ENCODE peak calls at places on chromosomes 7 and 10, in ten cellular contexts. O is activated CD8-positive, alpha-beta memory T cell treated with anti-CD3 and anti-CD28 coated beads for 24 hours; C is NCI-H510A treated with DMSO at 0.1 percent for 48 hours; Z is thoracic aorta; G is NCI-H524; T is stimulated activated CD8-positive, alpha-beta memory T cell treated with anti-CD3 and anti-CD28 coated beads, Interleukin-7, amount 100 ng/mL, for 24 hours; M is B cell; E is frontal cortex; H is GM10248; X is SW 1271. V is an unnamed sample.

GRCh38 chr7:29105191-29105590 is 41.1 kb downstream of the CPVL start:
- DNase-seq in O (no peak), C (no peak), Z (no peak), G (no peak), T (no peak), M (no peak), E (no peak), H (no peak), X (no peak), V (no peak)

GRCh38 chr7:26090927-26091519 is 61.0 kb upstream of the NFE2L3 start:
- DNase-seq in O (no peak), C (peak; percentile 80), Z (no peak), G (peak; percentile 48), T (no peak), M (peak; percentile 39), E (peak; percentile 41), H (peak; percentile 54), X (peak; percentile 61), V (no peak)

GRCh38 chr10:69491611-69492010 is 40.3 kb downstream of the TSPAN15 start:
- DNase-seq in O (no peak), C (no peak), Z (no peak), G (no peak), T (no peak), M (no peak), E (no peak), H (no peak), X (no peak), V (no peak)

GRCh38 chr7:157849726-157850125 is 512.9 kb downstream of the DNAJB6 start:
- DNase-seq in O (no peak), C (no peak), Z (no peak), G (no peak), T (no peak), M (no peak), E (no peak), H (no peak), X (no peak), V (no peak)

GRCh38 chr7:135183478-135183877 is 13.0 kb upstream of the CYREN start:
- DNase-seq in O (peak; percentile 15), C (no peak), Z (no peak), G (no peak), T (no peak), M (no peak), E (no peak), H (no peak), X (no peak), V (no peak)

GRCh38 chr7:112665709-112666108 is 124.5 kb downstream of the TMEM168 start:
- DNase-seq in O (no peak), C (no peak), Z (no peak), G (peak; percentile 7), T (no peak), M (no peak), E (no peak), H (no peak), X (no peak), V (no peak)

GRCh38 chr10:123611876-123612275 is 54.3 kb upstream of the GPR26 start:
- DNase-seq in O (no peak), C (no peak), Z (no peak), G (no peak), T (no peak), M (no peak), E (no peak), H (no peak), X (no peak), V (no peak)

GRCh38 chr10:46301056-46301645 is 14.4 kb downstream of the ANTXRL start:
- DNase-seq in O (peak; percentile 41), C (no peak), Z (no peak), G (no peak), T (no peak), M (no peak), E (no peak), H (no peak), X (no peak), V (no peak)

GRCh38 chr10:10914129-10914528 is 103.5 kb upstream of the CELF2 start:
- DNase-seq in O (no peak), C (no peak), Z (no peak), G (no peak), T (no peak), M (no peak), E (no peak), H (no peak), X (no peak), V (no peak)

GRCh38 chr10:101495324-101495925 is 92.6 kb downstream of the POLL start:
- DNase-seq in O (no peak), C (peak; percentile 32), Z (no peak), G (no peak), T (no peak), M (no peak), E (no peak), H (no peak), X (peak; percentile 28), V (no peak)

GRCh38 chr7:67625257-67625713 is 628.7 kb downstream of the TYW1 start:
- DNase-seq in O (peak; percentile 57), C (peak; percentile 76), Z (peak; percentile 12), G (peak; percentile 80), T (no peak), M (peak; percentile 27), E (peak; percentile 6), H (peak; percentile 43), X (peak; percentile 41), V (peak; percentile 40)

GRCh38 chr10:80486151-80486692 is 32.1 kb downstream of the TSPAN14 start:
- DNase-seq in O (no peak), C (no peak), Z (no peak), G (no peak), T (no peak), M (no peak), E (no peak), H (no peak), X (no peak), V (no peak)

V was measured in GM19239.